ENCODE peak calls at places on chromosomes 4 and X, in seven cellular contexts. N is dorsolateral prefrontal cortex, U is HL-60, A is H9, E is psoas muscle, C is nephron progenitor cell, J is stomach. M is an unnamed sample.

GRCh38 chr4:26204249-26204825 is 116.5 kb upstream of the RBPJ start:
- DNase-seq in E (peak; percentile 74), J (no peak), N (no peak), C (no peak), U (no peak), A (no peak), M (no peak)

GRCh38 chr4:81606166-81606565 is 134.5 kb upstream of the RASGEF1B start:
- DNase-seq in A (no peak), J (no peak), N (no peak), E (no peak), C (no peak), U (no peak), M (no peak)

GRCh38 chr4:169823685-169824084 is 65.9 kb upstream of the HPF1 start:
- DNase-seq in C (peak; percentile 70), N (no peak), J (no peak), A (peak; percentile 63), E (no peak), U (no peak), M (peak; percentile 43)

GRCh38 chrX:138858438-138858837 is 146.9 kb upstream of the FGF13 start:
- DNase-seq in J (no peak), A (no peak), U (no peak), C (no peak), N (no peak), E (no peak), M (no peak)

GRCh38 chr4:130233377-130234047 is 1137.6 kb downstream of the C4orf33 start:
- DNase-seq in U (no peak), N (no peak), J (no peak), A (no peak), C (no peak), E (no peak), M (peak; percentile 8)

GRCh38 chr4:150619032-150619431 is 37.1 kb downstream of the MAB21L2 start:
- DNase-seq in J (no peak), E (no peak), A (no peak), N (no peak), U (no peak), C (no peak), M (no peak)

GRCh38 chr4:110249687-110250387 is 51.4 kb upstream of the ELOVL6 start:
- DNase-seq in C (no peak), A (no peak), J (no peak), E (no peak), U (no peak), N (no peak), M (no peak)

GRCh38 chr4:80070880-80071620 is 2.0 kb downstream of the ANTXR2 start:
- DNase-seq in E (no peak), J (no peak), N (no peak), A (no peak), C (no peak), U (no peak), M (no peak)

GRCh38 chrX:41447897-41448296 is 754 bp downstream of the NYX start:
- DNase-seq in A (no peak), E (no peak), U (no peak), C (no peak), J (no peak), N (no peak), M (peak; percentile 23)

GRCh38 chr4:80875642-80876041 is 154.9 kb upstream of the BMP3 start:
- DNase-seq in N (no peak), J (no peak), A (no peak), C (no peak), E (no peak), U (no peak), M (peak; percentile 36)

GRCh38 chr4:74325886-74326285 is 17.6 kb downstream of the EPGN start:
- DNase-seq in E (no peak), A (no peak), U (no peak), J (no peak), N (no peak), C (no peak), M (no peak)

GRCh38 chr4:174211611-174212044 is 71.8 kb downstream of the FBXO8 start:
- DNase-seq in J (no peak), U (no peak), A (no peak), E (no peak), C (peak; percentile 16), N (no peak), M (no peak)

GRCh38 chr4:77931452-77932135 is 69.0 kb downstream of the MRPL1 start:
- DNase-seq in J (no peak), C (no peak), N (no peak), U (no peak), A (no peak), E (no peak), M (no peak)

GRCh38 chr4:148445071-148445902 is 3.1 kb upstream of the NR3C2 start:
- DNase-seq in C (peak; percentile 78), U (no peak), A (peak; percentile 62), J (peak; percentile 66), E (peak; percentile 84), N (peak; percentile 38), M (peak; percentile 61)

GRCh38 chr4:78818530-78818929 is 42.4 kb downstream of the BMP2K start:
- DNase-seq in N (no peak), C (no peak), U (no peak), J (no peak), E (no peak), A (no peak), M (no peak)

GRCh38 chr4:141028024-141028529 is 105.2 kb downstream of the RNF150 start:
- DNase-seq in J (no peak), C (no peak), A (no peak), N (no peak), U (no peak), E (no peak), M (no peak)

GRCh38 chrX:21738950-21739287 is 19.0 kb downstream of the SMPX start:
- DNase-seq in N (no peak), A (no peak), E (no peak), U (no peak), J (no peak), C (no peak), M (no peak)

GRCh38 chr4:144862221-144862620 is 216.3 kb downstream of the HHIP start:
- DNase-seq in E (no peak), A (no peak), N (no peak), J (no peak), C (no peak), U (no peak), M (no peak)

GRCh38 chrX:119455264-119455663 is 13.0 kb upstream of the SLC25A5 start:
- DNase-seq in J (no peak), U (no peak), E (no peak), C (no peak), A (no peak), N (no peak), M (no peak)

GRCh38 chr4:8515316-8516060 is 64.7 kb upstream of the GPR78 start:
- DNase-seq in J (no peak), C (no peak), E (no peak), U (no peak), A (no peak), N (no peak), M (no peak)

GRCh38 chrX:11899091-11899490 is 141.1 kb downstream of the MSL3 start:
- DNase-seq in E (no peak), U (no peak), J (no peak), N (no peak), C (no peak), A (no peak), M (no peak)

GRCh38 chrX:40153335-40154221 is 55.8 kb upstream of the BCOR start:
- DNase-seq in J (peak; percentile 54), C (peak; percentile 54), U (peak; percentile 78), N (no peak), E (peak; percentile 70), A (peak; percentile 61), M (peak; percentile 83)

GRCh38 chr4:183257808-183258207 is 62.3 kb downstream of the CLDN22 start:
- DNase-seq in U (no peak), J (no peak), C (no peak), N (no peak), E (no peak), A (peak; percentile 41), M (no peak)

GRCh38 chr4:137651128-137651527 is 118.8 kb upstream of the PCDH18 start:
- DNase-seq in A (no peak), C (no peak), N (no peak), U (no peak), E (no peak), J (no peak), M (no peak)

GRCh38 chrX:154354516-154354915 is 19.9 kb downstream of the FLNA start:
- DNase-seq in J (no peak), U (no peak), A (no peak), C (no peak), E (no peak), N (no peak), M (no peak)

GRCh38 chrX:19342331-19342906 is 1.3 kb upstream of the PDHA1 start:
- DNase-seq in E (no peak), N (no peak), C (no peak), A (no peak), U (no peak), J (no peak), M (no peak)

GRCh38 chr4:185242749-185243533 is 33.5 kb downstream of the SNX25 start:
- DNase-seq in J (no peak), A (no peak), E (no peak), C (no peak), N (no peak), U (no peak), M (no peak)
- TF ChIP-seq CTCF in J (no peak), A (no peak), E (no peak), C (no peak), N (no peak), U (no peak), M (no peak)

GRCh38 chr4:42152507-42153504 is at the start of gene BEND4:
- DNase-seq in E (no peak), C (no peak), U (no peak), N (no peak), A (peak; percentile 37), J (no peak), M (peak; percentile 74)
- TF ChIP-seq CTCF in E (no peak), C (no peak), U (no peak), N (no peak), A (no peak), J (no peak), M (no peak)

DNA sequence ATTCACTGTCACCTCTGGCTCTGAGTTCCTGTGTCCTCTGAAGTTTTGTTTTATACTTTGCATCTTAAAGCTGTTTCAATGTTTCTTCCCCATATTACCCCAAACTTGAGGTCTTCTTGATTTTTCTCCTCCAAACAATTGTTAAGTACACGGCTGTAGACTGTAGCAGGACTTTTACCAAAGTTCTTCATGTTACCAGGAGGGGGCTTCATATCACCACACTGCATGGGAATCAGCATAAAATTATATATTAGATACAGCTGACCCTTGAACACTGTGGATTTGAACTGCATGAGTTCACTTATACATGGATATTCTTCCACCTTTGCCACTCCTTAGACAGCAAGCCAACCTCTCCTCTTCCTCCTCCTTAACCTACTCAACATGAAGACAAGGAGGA is 56.6 kb downstream of the SPATA18 start:
- DNase-seq in C (no peak), N (no peak), E (no peak), A (no peak), J (no peak), U (no peak), M (no peak)
- TF ChIP-seq CTCF in C (no peak), N (no peak), E (no peak), A (peak; percentile 36), J (no peak), U (no peak), M (no peak)

GRCh38 chr4:76767983-76768382 is 130.0 kb downstream of the SOWAHB start:
- DNase-seq in J (no peak), E (no peak), A (no peak), N (no peak), C (no peak), U (no peak), M (no peak)

GRCh38 chr4:76772498-76773106 is 125.3 kb downstream of the SOWAHB start:
- DNase-seq in J (no peak), E (no peak), A (no peak), N (no peak), C (no peak), U (no peak), M (no peak)
- TF ChIP-seq CTCF in J (no peak), E (no peak), A (no peak), N (no peak), C (no peak), U (no peak), M (no peak)

M was measured in GM20000.